ENCODE peak calls at places on chromosomes 3 and 15, in nine cellular contexts. B is activated B cell treated with CpG ODN at 0.5 μM for 24 hours, L is fibroblast of pulmonary artery, T is left lung, I is GM23338, N is stomach, H is mesothelial cell of epicardium, J is PC-9, Y is left ventricle myocardium inferior. E is an unnamed sample.

GRCh38 chr3:177336841-177337430 is 139.7 kb upstream of the TBL1XR1 start:
- DNase-seq in B (no peak), I (no peak), L (no peak), T (no peak), N (no peak), H (no peak), J (no peak), Y (no peak), E (no peak)

GRCh38 chr15:74322558-74323180 is 44.8 kb downstream of the CYP11A1 start:
- DNase-seq in B (peak), H (peak), N (peak), I (peak), L (peak), T (peak), Y (peak), J (peak), E (peak)

GRCh38 chr3:194956697-194957396 is 271.2 kb downstream of the FAM43A start:
- DNase-seq in I (no peak), B (no peak), Y (peak), T (no peak), J (no peak), L (no peak), H (no peak), N (no peak), E (no peak)

GRCh38 chr15:62940359-62940754 is 102.2 kb upstream of the TPM1 start:
- DNase-seq in N (no peak), Y (no peak), L (no peak), I (no peak), J (no peak), B (no peak), H (no peak), T (no peak), E (no peak)

GRCh38 chr3:151395806-151396205 is 11.3 kb upstream of the P2RY12 start:
- DNase-seq in B (no peak), I (no peak), T (no peak), L (peak), H (no peak), N (no peak), Y (no peak), J (no peak), E (no peak)

GRCh38 chr15:55164284-55164683 is 32.5 kb downstream of the RSL24D1 start:
- DNase-seq in I (no peak), L (no peak), B (no peak), J (no peak), T (no peak), N (no peak), H (no peak), Y (no peak), E (no peak)

GRCh38 chr15:48336940-48337339 is 5.7 kb downstream of the DUT start:
- DNase-seq in L (peak), I (peak), T (no peak), H (no peak), B (no peak), N (no peak), J (no peak), Y (no peak), E (peak)

GRCh38 chr3:156899951-156900350 is 73.8 kb downstream of the LEKR1 start:
- DNase-seq in H (no peak), J (no peak), T (no peak), B (no peak), L (peak), Y (no peak), I (peak), N (no peak), E (no peak)

GRCh38 chr3:125190781-125191180 is 21.8 kb downstream of the SLC12A8 start:
- DNase-seq in N (no peak), L (no peak), B (no peak), T (no peak), H (no peak), I (no peak), J (no peak), Y (no peak), E (no peak)

GRCh38 chr3:101861212-101861977 is 12.1 kb downstream of the NFKBIZ start:
- DNase-seq in T (no peak), B (no peak), Y (no peak), H (no peak), L (no peak), N (no peak), I (no peak), J (no peak), E (no peak)

GRCh38 chr15:48059786-48060185 is 61.0 kb upstream of the SLC24A5 start:
- DNase-seq in Y (peak), N (peak), B (no peak), J (no peak), T (peak), I (no peak), L (peak), H (no peak), E (no peak)

GRCh38 chr3:167151671-167152070 is 228.4 kb downstream of the ZBBX start:
- DNase-seq in B (no peak), T (no peak), J (no peak), I (no peak), H (no peak), Y (no peak), L (no peak), N (no peak), E (no peak)

GRCh38 chr3:190063490-190063889 is 57.2 kb downstream of the P3H2 start:
- DNase-seq in N (no peak), J (no peak), L (no peak), B (no peak), T (no peak), H (no peak), Y (no peak), I (no peak), E (no peak)

GRCh38 chr15:51503003-51503402 is 119.6 kb downstream of the DMXL2 start:
- DNase-seq in Y (no peak), H (no peak), L (no peak), T (no peak), B (no peak), N (no peak), J (no peak), I (no peak), E (no peak)

GRCh38 chr15:51494411-51495314 is 127.9 kb downstream of the DMXL2 start:
- DNase-seq in I (no peak), Y (no peak), N (no peak), J (no peak), B (no peak), L (peak), T (no peak), H (no peak), E (no peak)

GRCh38 chr15:51497806-51498205 is 124.8 kb downstream of the DMXL2 start:
- DNase-seq in L (no peak), H (no peak), T (no peak), J (no peak), I (no peak), Y (no peak), N (no peak), B (no peak), E (no peak)

GRCh38 chr15:51493892-51494291 is 128.7 kb downstream of the DMXL2 start:
- DNase-seq in Y (no peak), I (no peak), H (no peak), T (no peak), J (no peak), B (no peak), N (no peak), L (peak), E (no peak)

GRCh38 chr15:51499379-51499976 is 123.1 kb downstream of the DMXL2 start:
- DNase-seq in N (no peak), H (no peak), J (no peak), I (peak), L (peak), B (no peak), T (no peak), Y (no peak), E (peak)
- TF ChIP-seq CTCF in N (peak), H (no peak), J (peak), I (peak), L (peak), B (no peak), T (peak), Y (peak), E (peak)

GRCh38 chr15:25683911-25684310 is 179.2 kb downstream of the ATP10A start:
- DNase-seq in T (no peak), B (no peak), L (no peak), J (no peak), I (peak), H (no peak), N (no peak), Y (no peak), E (no peak)
- TF ChIP-seq CTCF in T (no peak), B (no peak), L (no peak), J (no peak), I (peak), H (no peak), N (no peak), Y (no peak), E (no peak)

GRCh38 chr3:180600473-180600872 is 1.5 kb upstream of the TTC14 start:
- DNase-seq in I (no peak), N (no peak), L (no peak), Y (no peak), J (no peak), H (no peak), T (no peak), B (no peak), E (no peak)

GRCh38 chr3:180601688-180602666 is at the start of gene TTC14:
- DNase-seq in L (peak), I (peak), T (peak), Y (peak), N (peak), H (peak), J (peak), B (peak), E (peak)
- TF ChIP-seq CTCF in L (no peak), I (peak), T (no peak), Y (no peak), N (no peak), H (no peak), J (no peak), B (no peak), E (no peak)

DNA sequence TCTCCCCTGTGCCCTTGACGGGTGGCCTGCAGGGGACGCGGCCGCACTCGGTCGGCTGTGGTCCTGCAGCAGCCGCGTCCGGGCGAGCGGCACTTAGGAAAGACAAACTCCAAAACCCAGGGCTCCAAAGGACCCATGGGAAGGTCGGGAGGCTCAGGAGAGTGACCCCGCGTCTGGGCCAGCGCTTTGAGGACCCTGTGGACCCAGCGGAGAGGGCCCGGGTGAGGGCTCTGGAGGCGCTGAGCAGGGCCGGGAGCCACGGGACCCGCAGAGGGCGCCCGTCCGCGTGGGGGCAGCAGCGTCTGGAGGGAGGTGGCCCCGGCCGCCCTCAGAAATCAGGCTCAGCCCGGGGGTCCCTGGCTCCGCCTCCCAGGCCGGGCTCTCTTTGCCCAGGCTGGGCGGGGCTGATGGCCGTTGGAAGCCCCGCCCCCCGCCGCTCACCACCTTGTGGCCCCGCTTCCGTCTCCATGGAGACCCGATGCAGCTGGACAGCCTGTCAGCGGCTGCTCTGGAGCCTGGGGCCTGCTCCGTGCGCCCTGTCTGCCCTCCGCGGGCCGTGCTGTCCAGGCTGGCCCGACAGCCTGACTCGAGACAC is 34.6 kb upstream of the RPL32 start:
- DNase-seq in N (peak), B (no peak), I (peak), T (no peak), J (peak), L (no peak), Y (peak), H (no peak), E (peak)
- TF ChIP-seq CTCF in N (peak), B (no peak), I (peak), T (no peak), J (no peak), L (no peak), Y (peak), H (no peak), E (no peak)

DNA sequence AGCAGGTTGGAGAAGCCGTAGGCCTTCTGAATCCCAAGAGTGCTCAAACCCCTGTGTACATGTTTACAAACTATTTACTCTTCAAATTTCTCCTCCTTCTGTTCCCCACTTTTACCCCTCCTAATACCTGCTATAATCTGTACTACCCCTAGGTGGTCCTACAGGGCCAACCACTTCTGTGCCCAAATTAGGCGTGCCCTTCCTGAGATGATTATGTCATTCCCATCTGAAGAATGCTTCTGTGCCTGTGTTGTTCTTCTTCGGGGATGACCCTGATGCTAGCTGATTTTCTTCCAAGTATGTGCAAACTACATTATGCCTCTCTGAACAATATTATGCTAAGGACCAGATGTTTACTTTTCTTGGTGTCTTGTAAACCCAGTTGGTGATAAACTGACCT is 20.5 kb downstream of the RBP2 start:
- DNase-seq in N (no peak), Y (no peak), H (no peak), I (peak), T (no peak), L (no peak), B (no peak), J (no peak), E (peak)
- TF ChIP-seq CTCF in N (no peak), Y (no peak), H (peak), I (peak), T (no peak), L (no peak), B (no peak), J (peak), E (peak)

GRCh38 chr3:10852031-10852795 is 36.2 kb downstream of the SLC6A11 start:
- DNase-seq in I (no peak), J (no peak), T (no peak), L (no peak), H (no peak), N (no peak), Y (no peak), B (no peak), E (no peak)

GRCh38 chr3:10855083-10855870 is 39.2 kb downstream of the SLC6A11 start:
- DNase-seq in L (no peak), T (no peak), Y (no peak), H (no peak), N (no peak), B (no peak), I (no peak), J (no peak), E (no peak)

GRCh38 chr3:10855871-10856662 is 40.0 kb downstream of the SLC6A11 start:
- DNase-seq in N (no peak), L (no peak), H (no peak), T (no peak), J (no peak), Y (no peak), B (no peak), I (peak), E (no peak)
- TF ChIP-seq CTCF in N (no peak), L (peak), H (peak), T (no peak), J (peak), Y (no peak), B (no peak), I (peak), E (no peak)

DNA sequence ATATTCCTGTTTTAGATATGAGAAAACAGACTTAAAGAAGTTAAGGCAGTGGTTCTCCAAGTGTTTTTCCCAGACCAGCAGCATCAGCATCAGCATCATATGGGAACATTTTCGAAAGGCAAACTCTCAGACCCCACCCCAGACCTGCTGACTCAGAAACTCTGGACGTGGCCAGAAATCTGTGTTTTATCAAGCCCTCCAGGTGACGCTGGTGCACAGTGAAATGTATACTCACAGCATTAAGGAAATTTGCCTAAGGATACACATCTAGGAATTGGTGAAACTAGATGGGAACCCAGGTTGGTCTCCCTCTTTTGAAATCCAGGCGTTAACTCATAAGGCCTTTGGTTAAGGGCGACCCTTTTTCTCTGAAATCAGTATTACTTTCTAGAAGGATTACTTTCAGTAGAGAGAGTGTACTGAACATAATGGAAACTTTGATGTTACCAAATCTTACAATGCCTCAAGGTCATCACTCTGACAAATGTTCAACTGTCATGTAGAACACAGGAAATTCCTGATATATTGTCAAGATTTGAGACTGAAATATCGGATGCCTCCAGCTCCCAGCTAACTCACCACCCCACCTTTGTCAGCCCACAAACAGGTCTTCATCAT is 910.2 kb downstream of the ROBO1 start:
- DNase-seq in Y (no peak), N (no peak), L (peak), I (no peak), J (no peak), B (no peak), T (no peak), H (no peak), E (no peak)
- TF ChIP-seq CTCF in Y (no peak), N (no peak), L (peak), I (peak), J (no peak), B (no peak), T (no peak), H (no peak), E (no peak)

GRCh38 chr3:119418091-119418512 is 45.3 kb downstream of the TMEM39A start:
- DNase-seq in I (no peak), Y (no peak), H (no peak), L (peak), B (no peak), T (no peak), J (no peak), N (no peak), E (no peak)

GRCh38 chr3:119418641-119419040 is 44.8 kb downstream of the TMEM39A start:
- DNase-seq in B (no peak), T (no peak), H (no peak), Y (no peak), J (no peak), N (no peak), I (no peak), L (peak), E (no peak)

DNA sequence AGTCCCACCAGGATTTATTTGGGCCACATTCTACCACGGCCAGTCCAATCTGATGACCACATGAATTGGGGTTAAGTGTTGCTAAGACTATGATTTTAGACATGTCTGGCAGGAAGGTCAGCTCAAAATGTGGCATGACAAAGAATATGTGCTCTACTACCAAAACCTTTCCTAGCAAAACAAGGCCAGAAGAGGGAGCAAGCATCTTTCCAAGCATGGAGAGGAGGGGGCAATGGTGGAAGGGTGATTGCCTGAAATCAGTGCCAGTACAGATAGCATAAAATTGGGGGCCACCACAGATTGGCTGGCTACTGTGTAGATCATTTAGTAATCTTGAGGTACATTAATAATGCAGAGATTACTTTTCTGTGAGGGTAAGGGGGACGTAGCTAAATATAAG is 43.2 kb downstream of the TMEM39A start:
- DNase-seq in L (no peak), T (no peak), B (no peak), J (no peak), N (no peak), H (no peak), I (peak), Y (no peak), E (no peak)
- TF ChIP-seq CTCF in L (peak), T (no peak), B (no peak), J (no peak), N (no peak), H (no peak), I (peak), Y (no peak), E (no peak)

GRCh38 chr3:43641306-43642114 is 19.7 kb upstream of the ANO10 start:
- DNase-seq in J (no peak), B (no peak), L (no peak), N (no peak), H (no peak), Y (no peak), I (no peak), T (no peak), E (no peak)

GRCh38 chr3:43644443-43644842 is 22.6 kb upstream of the ANO10 start:
- DNase-seq in H (no peak), J (peak), T (no peak), N (no peak), I (no peak), B (no peak), L (no peak), Y (no peak), E (no peak)

GRCh38 chr3:43637702-43638101 is 15.9 kb upstream of the ANO10 start:
- DNase-seq in H (no peak), N (no peak), I (no peak), T (no peak), L (no peak), B (no peak), J (no peak), Y (no peak), E (no peak)

GRCh38 chr3:43632986-43633385 is 11.2 kb upstream of the ANO10 start:
- DNase-seq in T (no peak), I (no peak), B (no peak), H (no peak), N (no peak), Y (no peak), J (no peak), L (no peak), E (no peak)

DNA sequence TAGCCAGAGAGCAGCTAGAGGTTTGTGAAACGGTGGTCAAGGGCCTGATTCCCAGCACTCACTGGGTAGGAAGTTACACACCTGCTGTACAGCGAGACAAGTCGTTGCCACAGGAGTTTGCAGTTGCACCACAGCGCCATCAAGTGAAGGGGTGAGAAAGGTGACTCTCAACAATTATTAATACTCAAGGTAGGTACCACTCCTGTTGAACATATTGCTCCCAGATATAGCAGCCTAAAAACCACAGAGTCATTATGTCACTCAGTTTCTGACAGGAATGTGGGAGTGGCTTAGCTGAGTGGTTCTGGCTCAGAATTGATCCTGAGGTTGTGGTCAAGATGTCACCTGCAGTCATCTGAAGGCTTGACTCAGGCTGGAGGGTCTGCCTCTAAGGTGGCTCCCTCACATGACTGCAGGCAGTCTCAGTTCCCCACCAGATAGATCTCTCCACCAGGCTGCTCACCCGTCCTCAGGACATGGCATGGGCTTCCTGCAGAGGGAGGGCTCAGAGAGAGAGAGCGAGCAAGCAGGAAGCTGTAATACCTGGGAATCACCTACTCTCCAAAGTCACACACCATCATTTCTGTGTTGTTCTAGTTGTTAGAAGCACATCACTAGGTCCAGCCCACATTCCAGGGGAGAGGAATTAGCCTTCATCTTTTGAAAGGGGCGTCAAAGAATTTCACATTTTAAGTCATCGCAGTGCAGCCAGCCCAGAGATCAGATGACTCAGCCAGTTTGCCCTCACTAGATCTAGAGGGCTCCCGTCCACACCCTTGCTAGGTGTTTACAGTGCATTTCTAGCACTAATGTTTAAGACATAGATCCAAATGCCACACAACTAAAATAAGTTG is 17.0 kb upstream of the ANO10 start:
- DNase-seq in N (peak), L (no peak), Y (no peak), I (peak), J (peak), T (peak), H (no peak), B (no peak), E (peak)
- TF ChIP-seq CTCF in N (no peak), L (no peak), Y (no peak), I (peak), J (peak), T (no peak), H (no peak), B (no peak), E (peak)